ENCODE peak calls at places on chromosomes 6 and 20, in ten cellular contexts. One of them, this sample, is unnamed.

GRCh38 chr6:46062312-46062711 is 46.7 kb upstream of the CLIC5 start:
- DNase-seq in CD8-positive, alpha-beta memory T cell: peak
- DNase-seq in fibroblast of villous mesenchyme: no peak
- DNase-seq in progenitor cell of endocrine pancreas: peak
- DNase-seq in fibroblast of mammary gland: no peak
- DNase-seq in midbrain: no peak
- DNase-seq in amygdala: no peak
- DNase-seq in NAMALWA: no peak
- DNase-seq in amniotic epithelial cell: peak
- DNase-seq in SK-N-DZ: no peak
- DNase-seq in this sample: no peak

GRCh38 chr20:13458860-13459451 is 179.8 kb downstream of the TASP1 start:
- DNase-seq in progenitor cell of endocrine pancreas: no peak
- DNase-seq in amniotic epithelial cell: peak
- DNase-seq in SK-N-DZ: peak
- DNase-seq in CD8-positive, alpha-beta memory T cell: no peak
- DNase-seq in NAMALWA: peak
- DNase-seq in midbrain: no peak
- DNase-seq in fibroblast of villous mesenchyme: peak
- DNase-seq in fibroblast of mammary gland: peak
- DNase-seq in amygdala: no peak
- DNase-seq in this sample: peak

GRCh38 chr20:13008761-13009681 is at the start of gene SPTLC3:
- DNase-seq in midbrain: peak
- DNase-seq in progenitor cell of endocrine pancreas: peak
- DNase-seq in CD8-positive, alpha-beta memory T cell: no peak
- DNase-seq in SK-N-DZ: no peak
- DNase-seq in NAMALWA: peak
- DNase-seq in fibroblast of mammary gland: peak
- DNase-seq in fibroblast of villous mesenchyme: peak
- DNase-seq in amniotic epithelial cell: peak
- DNase-seq in amygdala: no peak
- DNase-seq in this sample: peak

GRCh38 chr20:40197744-40198143 is 491.3 kb downstream of the MAFB start:
- DNase-seq in fibroblast of mammary gland: no peak
- DNase-seq in fibroblast of villous mesenchyme: no peak
- DNase-seq in NAMALWA: no peak
- DNase-seq in progenitor cell of endocrine pancreas: no peak
- DNase-seq in SK-N-DZ: no peak
- DNase-seq in CD8-positive, alpha-beta memory T cell: no peak
- DNase-seq in midbrain: no peak
- DNase-seq in amniotic epithelial cell: no peak
- DNase-seq in amygdala: no peak
- DNase-seq in this sample: no peak

GRCh38 chr20:57388953-57389694 is 2.1 kb upstream of the RBM38 start:
- DNase-seq in midbrain: peak
- DNase-seq in fibroblast of villous mesenchyme: peak
- DNase-seq in fibroblast of mammary gland: peak
- DNase-seq in CD8-positive, alpha-beta memory T cell: peak
- DNase-seq in NAMALWA: peak
- DNase-seq in progenitor cell of endocrine pancreas: peak
- DNase-seq in amygdala: peak
- DNase-seq in amniotic epithelial cell: peak
- DNase-seq in SK-N-DZ: no peak
- DNase-seq in this sample: peak

GRCh38 chr6:132780770-132781371 is 17.6 kb downstream of the SLC18B1 start:
- DNase-seq in SK-N-DZ: no peak
- DNase-seq in amniotic epithelial cell: peak
- DNase-seq in progenitor cell of endocrine pancreas: no peak
- DNase-seq in fibroblast of mammary gland: peak
- DNase-seq in fibroblast of villous mesenchyme: peak
- DNase-seq in amygdala: no peak
- DNase-seq in midbrain: no peak
- DNase-seq in NAMALWA: peak
- DNase-seq in CD8-positive, alpha-beta memory T cell: no peak
- DNase-seq in this sample: peak

GRCh38 chr6:42279144-42279781 is 61.6 kb upstream of the MRPS10 start:
- DNase-seq in amniotic epithelial cell: no peak
- DNase-seq in fibroblast of mammary gland: peak
- DNase-seq in amygdala: no peak
- DNase-seq in NAMALWA: no peak
- DNase-seq in progenitor cell of endocrine pancreas: no peak
- DNase-seq in SK-N-DZ: no peak
- DNase-seq in fibroblast of villous mesenchyme: peak
- DNase-seq in midbrain: no peak
- DNase-seq in CD8-positive, alpha-beta memory T cell: peak
- DNase-seq in this sample: peak

GRCh38 chr6:113843500-113844068 is 13.6 kb upstream of the MARCKS start:
- DNase-seq in CD8-positive, alpha-beta memory T cell: no peak
- DNase-seq in midbrain: no peak
- DNase-seq in amygdala: no peak
- DNase-seq in amniotic epithelial cell: no peak
- DNase-seq in SK-N-DZ: peak
- DNase-seq in fibroblast of mammary gland: no peak
- DNase-seq in fibroblast of villous mesenchyme: peak
- DNase-seq in progenitor cell of endocrine pancreas: no peak
- DNase-seq in NAMALWA: no peak
- DNase-seq in this sample: no peak

GRCh38 chr6:169831450-169832246 is 80.2 kb downstream of the ERMARD start:
- DNase-seq in progenitor cell of endocrine pancreas: peak
- DNase-seq in fibroblast of villous mesenchyme: peak
- DNase-seq in CD8-positive, alpha-beta memory T cell: peak
- DNase-seq in SK-N-DZ: peak
- DNase-seq in amygdala: peak
- DNase-seq in NAMALWA: peak
- DNase-seq in midbrain: peak
- DNase-seq in amniotic epithelial cell: peak
- DNase-seq in fibroblast of mammary gland: peak
- DNase-seq in this sample: peak

GRCh38 chr6:86192123-86192522 is 549.4 kb upstream of the SYNCRIP start:
- DNase-seq in amygdala: no peak
- DNase-seq in NAMALWA: peak
- DNase-seq in fibroblast of villous mesenchyme: no peak
- DNase-seq in SK-N-DZ: peak
- DNase-seq in progenitor cell of endocrine pancreas: no peak
- DNase-seq in midbrain: no peak
- DNase-seq in amniotic epithelial cell: no peak
- DNase-seq in fibroblast of mammary gland: peak
- DNase-seq in CD8-positive, alpha-beta memory T cell: no peak
- DNase-seq in this sample: peak

GRCh38 chr6:149131891-149132290 is 185.6 kb upstream of the TAB2 start:
- DNase-seq in CD8-positive, alpha-beta memory T cell: no peak
- DNase-seq in midbrain: no peak
- DNase-seq in SK-N-DZ: no peak
- DNase-seq in fibroblast of mammary gland: no peak
- DNase-seq in fibroblast of villous mesenchyme: no peak
- DNase-seq in progenitor cell of endocrine pancreas: no peak
- DNase-seq in amniotic epithelial cell: no peak
- DNase-seq in amygdala: no peak
- DNase-seq in NAMALWA: no peak
- DNase-seq in this sample: no peak

GRCh38 chr20:8213831-8214587 is 81.9 kb downstream of the PLCB1 start:
- DNase-seq in amniotic epithelial cell: no peak
- DNase-seq in SK-N-DZ: no peak
- DNase-seq in fibroblast of mammary gland: no peak
- DNase-seq in fibroblast of villous mesenchyme: no peak
- DNase-seq in NAMALWA: no peak
- DNase-seq in midbrain: no peak
- DNase-seq in progenitor cell of endocrine pancreas: no peak
- DNase-seq in amygdala: no peak
- DNase-seq in CD8-positive, alpha-beta memory T cell: peak
- DNase-seq in this sample: no peak

GRCh38 chr6:106939848-106940247 is 34.7 kb downstream of the CD24 start:
- DNase-seq in CD8-positive, alpha-beta memory T cell: no peak
- DNase-seq in NAMALWA: no peak
- DNase-seq in fibroblast of villous mesenchyme: no peak
- DNase-seq in progenitor cell of endocrine pancreas: no peak
- DNase-seq in SK-N-DZ: no peak
- DNase-seq in amniotic epithelial cell: no peak
- DNase-seq in fibroblast of mammary gland: no peak
- DNase-seq in amygdala: no peak
- DNase-seq in midbrain: no peak
- DNase-seq in this sample: no peak

GRCh38 chr20:62907377-62908317 is 18.7 kb downstream of the DIDO1 start:
- DNase-seq in midbrain: no peak
- DNase-seq in fibroblast of villous mesenchyme: no peak
- DNase-seq in amniotic epithelial cell: no peak
- DNase-seq in fibroblast of mammary gland: no peak
- DNase-seq in NAMALWA: peak
- DNase-seq in SK-N-DZ: no peak
- DNase-seq in amygdala: no peak
- DNase-seq in progenitor cell of endocrine pancreas: no peak
- DNase-seq in CD8-positive, alpha-beta memory T cell: no peak
- DNase-seq in this sample: no peak

This sample was measured in RPMI8226.